ENCODE peak calls at places on chromosomes 12 and 14, in eight cellular contexts. J, T, L, A, O, M, W and R are unnamed samples.

GRCh38 chr14:76729953-76730505 is 31.2 kb upstream of the VASH1 start:
- DNase-seq in J (no peak), T (peak), L (no peak), A (no peak), O (no peak), M (no peak), W (peak), R (no peak)

GRCh38 chr14:93228550-93228949 is 21.5 kb downstream of the UBR7 start:
- DNase-seq in J (no peak), T (no peak), L (no peak), A (no peak), O (no peak), M (no peak), W (no peak), R (no peak)

GRCh38 chr12:39587247-39587646 is 32.4 kb downstream of the ABCD2 start:
- DNase-seq in J (peak), T (no peak), L (no peak), A (no peak), O (no peak), M (peak), W (no peak), R (peak)

GRCh38 chr14:84483072-84483410 is 1046.9 kb upstream of the FLRT2 start:
- DNase-seq in J (no peak), T (no peak), L (peak), A (no peak), O (no peak), M (no peak), W (no peak), R (no peak)

GRCh38 chr12:65495233-65495632 is 216.8 kb downstream of the MSRB3 start:
- DNase-seq in J (peak), T (peak), L (no peak), A (no peak), O (no peak), M (no peak), W (no peak), R (no peak)

GRCh38 chr14:72451081-72451972 is 442.6 kb downstream of the DPF3 start:
- DNase-seq in J (no peak), T (peak), L (peak), A (no peak), O (no peak), M (no peak), W (peak), R (no peak)

GRCh38 chr14:61588419-61588901 is 106.9 kb upstream of the HIF1A start:
- DNase-seq in J (no peak), T (no peak), L (no peak), A (no peak), O (no peak), M (no peak), W (no peak), R (no peak)

GRCh38 chr14:95953111-95953724 is 76.6 kb downstream of the TUNAR start:
- DNase-seq in J (no peak), T (peak), L (peak), A (no peak), O (no peak), M (no peak), W (no peak), R (no peak)

GRCh38 chr12:68641138-68641537 is 30.4 kb downstream of the RAP1B start:
- DNase-seq in J (peak), T (no peak), L (no peak), A (no peak), O (no peak), M (no peak), W (peak), R (peak)

GRCh38 chr14:68703093-68703492 is 89.8 kb downstream of the ZFP36L1 start:
- DNase-seq in J (peak), T (peak), L (no peak), A (no peak), O (no peak), M (no peak), W (no peak), R (no peak)

GRCh38 chr12:94204647-94205247 is 56.4 kb downstream of the PLXNC1 start:
- DNase-seq in J (no peak), T (no peak), L (no peak), A (no peak), O (no peak), M (no peak), W (no peak), R (no peak)

GRCh38 chr12:50112456-50113218 is 601 bp downstream of the COX14 start:
- DNase-seq in J (no peak), T (no peak), L (peak), A (no peak), O (no peak), M (peak), W (peak), R (no peak)

GRCh38 chr12:464484-465267 is 4.9 kb downstream of the B4GALNT3 start:
- DNase-seq in J (no peak), T (peak), L (no peak), A (no peak), O (no peak), M (peak), W (no peak), R (no peak)

GRCh38 chr14:93712838-93713724 is 75.2 kb downstream of the PRIMA1 start:
- DNase-seq in J (peak), T (no peak), L (no peak), A (no peak), O (no peak), M (no peak), W (no peak), R (no peak)

GRCh38 chr12:1314523-1314922 is 279.9 kb downstream of the FBXL14 start:
- DNase-seq in J (no peak), T (no peak), L (no peak), A (no peak), O (no peak), M (no peak), W (no peak), R (no peak)

GRCh38 chr14:31568671-31569070 is 7.5 kb downstream of the NUBPL start:
- DNase-seq in J (no peak), T (no peak), L (no peak), A (no peak), O (no peak), M (no peak), W (no peak), R (no peak)

GRCh38 chr12:130073721-130074120 is 88.5 kb upstream of the FZD10 start:
- DNase-seq in J (no peak), T (no peak), L (no peak), A (no peak), O (no peak), M (no peak), W (no peak), R (no peak)

GRCh38 chr14:100840286-100840685 is 14.4 kb downstream of the MEG3 start:
- DNase-seq in J (no peak), T (no peak), L (peak), A (no peak), O (no peak), M (no peak), W (no peak), R (no peak)

GRCh38 chr12:48007206-48007605 is 2.9 kb upstream of the COL2A1 start:
- DNase-seq in J (no peak), T (no peak), L (no peak), A (no peak), O (no peak), M (no peak), W (no peak), R (no peak)

GRCh38 chr12:106227641-106228319 is 20.0 kb downstream of the CKAP4 start:
- DNase-seq in J (peak), T (no peak), L (no peak), A (no peak), O (no peak), M (no peak), W (no peak), R (no peak)

GRCh38 chr14:74658535-74659130 is 46.6 kb upstream of the LTBP2 start:
- DNase-seq in J (no peak), T (no peak), L (no peak), A (no peak), O (no peak), M (no peak), W (no peak), R (no peak)

GRCh38 chr12:51391047-51391837 is at the start of gene GALNT6:
- DNase-seq in J (peak), T (no peak), L (peak), A (no peak), O (no peak), M (peak), W (no peak), R (no peak)

GRCh38 chr14:91963465-91963864 is 16.0 kb upstream of the FBLN5 start:
- DNase-seq in J (no peak), T (no peak), L (no peak), A (no peak), O (no peak), M (no peak), W (no peak), R (no peak)

GRCh38 chr12:71584356-71584755 is 79.3 kb downstream of the ZFC3H1 start:
- DNase-seq in J (no peak), T (no peak), L (no peak), A (no peak), O (no peak), M (no peak), W (no peak), R (no peak)